ENCODE peak calls at places on chromosome 15, in nine cellular contexts. N is RWPE1, R is tibial artery, Q is GM10248, C is choroid plexus epithelial cell, M is kidney, A is endothelial cell, Z is progenitor cell of endocrine pancreas, P is osteocyte. I is an unnamed sample.

GRCh38 chr15:50493625-50494024 is 52.8 kb downstream of the USP50 start:
- DNase-seq in N (no peak), R (no peak), Q (no peak), C (no peak), M (no peak), A (no peak), Z (no peak), P (no peak), I (no peak)

GRCh38 chr15:88049509-88049908 is 207.0 kb downstream of the NTRK3 start:
- DNase-seq in N (no peak), R (no peak), Q (peak), C (no peak), M (no peak), A (no peak), Z (no peak), P (no peak), I (no peak)

GRCh38 chr15:60004019-60004845 is at the start of gene FOXB1:
- DNase-seq in N (no peak), R (no peak), Q (peak), C (no peak), M (no peak), A (peak), Z (peak), P (no peak), I (no peak)

GRCh38 chr15:60829416-60829815 is 350.5 kb upstream of the ICE2 start:
- DNase-seq in N (no peak), R (no peak), Q (no peak), C (no peak), M (no peak), A (no peak), Z (no peak), P (no peak), I (no peak)

GRCh38 chr15:91942676-91943417 is 89.3 kb downstream of the SLCO3A1 start:
- DNase-seq in N (peak), R (peak), Q (no peak), C (peak), M (peak), A (no peak), Z (no peak), P (no peak), I (peak)

GRCh38 chr15:92803852-92804609 is 96.1 kb upstream of the CHD2 start:
- DNase-seq in N (peak), R (peak), Q (peak), C (peak), M (peak), A (no peak), Z (no peak), P (no peak), I (peak)

GRCh38 chr15:98043160-98044059 is 82.9 kb downstream of the ARRDC4 start:
- DNase-seq in N (no peak), R (no peak), Q (no peak), C (no peak), M (no peak), A (no peak), Z (no peak), P (no peak), I (no peak)

GRCh38 chr15:85463976-85464375 is 83.6 kb downstream of the AKAP13 start:
- DNase-seq in N (no peak), R (no peak), Q (no peak), C (no peak), M (no peak), A (no peak), Z (no peak), P (no peak), I (no peak)

GRCh38 chr15:80199366-80199765 is 46.6 kb downstream of the FAH start:
- DNase-seq in N (no peak), R (no peak), Q (no peak), C (no peak), M (no peak), A (no peak), Z (no peak), P (no peak), I (no peak)

GRCh38 chr15:38660726-38661125 is 96.1 kb upstream of the RASGRP1 start:
- DNase-seq in N (no peak), R (no peak), Q (no peak), C (no peak), M (no peak), A (no peak), Z (no peak), P (no peak), I (no peak)

GRCh38 chr15:68618339-68619302 is 39.8 kb downstream of the CORO2B start:
- DNase-seq in N (peak), R (no peak), Q (no peak), C (peak), M (no peak), A (no peak), Z (no peak), P (no peak), I (no peak)

GRCh38 chr15:43071451-43071850 is 34.4 kb downstream of the UBR1 start:
- DNase-seq in N (no peak), R (no peak), Q (no peak), C (no peak), M (no peak), A (no peak), Z (no peak), P (no peak), I (no peak)

GRCh38 chr15:80595391-80595790 is 99.7 kb upstream of the ABHD17C start:
- DNase-seq in N (no peak), R (peak), Q (no peak), C (peak), M (peak), A (no peak), Z (no peak), P (no peak), I (no peak)

GRCh38 chr15:90592144-90592887 is 62.6 kb downstream of the CRTC3 start:
- DNase-seq in N (peak), R (no peak), Q (no peak), C (peak), M (no peak), A (no peak), Z (no peak), P (no peak), I (peak)

GRCh38 chr15:65132841-65133549 is 613 bp downstream of the PDCD7 start:
- DNase-seq in N (peak), R (no peak), Q (peak), C (peak), M (peak), A (peak), Z (peak), P (peak), I (peak)

GRCh38 chr15:58026552-58026951 is 39.0 kb downstream of the ALDH1A2 start:
- DNase-seq in N (no peak), R (no peak), Q (no peak), C (no peak), M (peak), A (no peak), Z (no peak), P (no peak), I (no peak)

GRCh38 chr15:67521770-67522568 is 1.0 kb downstream of the C15orf61 start:
- DNase-seq in N (no peak), R (no peak), Q (no peak), C (peak), M (no peak), A (no peak), Z (no peak), P (no peak), I (peak)

GRCh38 chr15:65954289-65954741 is 85.0 kb downstream of the RAB11A start:
- DNase-seq in N (peak), R (no peak), Q (no peak), C (no peak), M (no peak), A (no peak), Z (no peak), P (no peak), I (peak)

GRCh38 chr15:85100186-85100937 is 118.7 kb downstream of the PDE8A start:
- DNase-seq in N (no peak), R (no peak), Q (no peak), C (peak), M (no peak), A (no peak), Z (no peak), P (no peak), I (peak)

GRCh38 chr15:67157779-67158366 is 92.5 kb downstream of the SMAD3 start:
- DNase-seq in N (no peak), R (peak), Q (no peak), C (no peak), M (no peak), A (no peak), Z (no peak), P (no peak), I (no peak)

GRCh38 chr15:67857220-67857619 is 17.4 kb upstream of the RNU6-1 start:
- DNase-seq in N (no peak), R (no peak), Q (no peak), C (no peak), M (no peak), A (no peak), Z (no peak), P (no peak), I (no peak)

GRCh38 chr15:58839485-58839884 is 68.4 kb downstream of the MINDY2 start:
- DNase-seq in N (peak), R (no peak), Q (peak), C (peak), M (no peak), A (no peak), Z (no peak), P (no peak), I (peak)

GRCh38 chr15:37582852-37583251 is 351.6 kb upstream of the TMCO5A start:
- DNase-seq in N (no peak), R (no peak), Q (no peak), C (no peak), M (peak), A (no peak), Z (no peak), P (no peak), I (no peak)

GRCh38 chr15:41581110-41581509 is 22.1 kb downstream of the TYRO3 start:
- DNase-seq in N (no peak), R (no peak), Q (no peak), C (peak), M (no peak), A (no peak), Z (no peak), P (no peak), I (no peak)
- TF ChIP-seq CTCF in N (peak), R (no peak), Q (peak), C (peak), M (no peak), A (no peak), Z (peak), P (no peak), I (no peak)

GRCh38 chr15:41017051-41017735 is 63.9 kb downstream of the CHAC1 start:
- DNase-seq in N (no peak), R (no peak), Q (no peak), C (peak), M (no peak), A (no peak), Z (no peak), P (no peak), I (no peak)

GRCh38 chr15:41020829-41021228 is 67.6 kb downstream of the CHAC1 start:
- DNase-seq in N (no peak), R (no peak), Q (no peak), C (no peak), M (no peak), A (no peak), Z (no peak), P (no peak), I (no peak)

GRCh38 chr15:41019174-41019573 is 65.9 kb downstream of the CHAC1 start:
- DNase-seq in N (no peak), R (no peak), Q (no peak), C (no peak), M (no peak), A (no peak), Z (no peak), P (no peak), I (no peak)

GRCh38 chr15:41020311-41020710 is 67.0 kb downstream of the CHAC1 start:
- DNase-seq in N (no peak), R (no peak), Q (no peak), C (no peak), M (no peak), A (no peak), Z (no peak), P (no peak), I (no peak)

DNA sequence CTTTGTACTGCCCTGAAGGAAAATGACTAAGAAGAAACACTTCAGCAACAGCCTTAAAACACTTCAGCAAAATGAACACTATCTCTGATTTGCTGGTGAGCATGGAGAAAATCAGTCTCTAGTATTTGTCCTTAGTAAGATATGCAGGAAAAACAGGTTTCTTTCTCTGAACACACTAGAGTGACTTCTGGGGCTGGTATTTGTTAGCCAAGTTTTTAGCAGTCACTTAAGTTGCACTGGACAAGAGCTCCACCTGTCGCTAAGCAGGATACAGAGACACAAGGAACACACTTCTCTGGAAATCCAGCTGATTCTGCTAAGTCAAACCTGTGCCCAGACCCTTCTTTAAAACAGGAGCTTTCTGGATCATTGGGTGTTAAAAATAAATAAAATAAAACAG is 65.3 kb downstream of the CHAC1 start:
- DNase-seq in N (peak), R (no peak), Q (no peak), C (peak), M (no peak), A (peak), Z (no peak), P (no peak), I (peak)
- TF ChIP-seq CTCF in N (peak), R (peak), Q (peak), C (peak), M (peak), A (no peak), Z (peak), P (peak), I (peak)

DNA sequence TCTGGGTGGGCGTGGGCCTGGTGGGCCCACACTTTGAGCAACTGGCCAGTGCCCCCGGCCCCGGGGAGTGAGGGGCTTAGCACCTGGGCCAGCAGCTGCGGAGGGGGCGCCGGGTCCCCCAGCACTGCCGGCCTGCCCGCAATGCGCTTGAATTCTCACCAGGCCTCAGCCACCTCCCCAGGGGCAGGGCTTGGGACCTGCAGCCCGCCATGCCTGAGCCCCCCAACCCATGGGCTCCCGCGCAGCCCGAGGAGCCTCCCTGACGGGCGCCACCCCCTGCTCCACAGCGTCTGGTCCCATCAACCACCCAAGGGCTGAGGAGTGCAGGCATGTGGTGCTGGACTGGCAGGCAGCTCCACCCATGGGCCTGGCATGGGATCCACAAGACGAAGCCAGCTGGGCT is 484.3 kb downstream of the UNC13C start:
- DNase-seq in N (no peak), R (peak), Q (no peak), C (no peak), M (peak), A (no peak), Z (no peak), P (peak), I (no peak)
- TF ChIP-seq CTCF in N (no peak), R (no peak), Q (no peak), C (no peak), M (no peak), A (no peak), Z (no peak), P (no peak), I (no peak)

GRCh38 chr15:72766780-72767179 is 16.8 kb downstream of the ADPGK start:
- DNase-seq in N (no peak), R (no peak), Q (no peak), C (no peak), M (no peak), A (no peak), Z (no peak), P (no peak), I (no peak)

GRCh38 chr15:72766025-72766424 is 17.5 kb downstream of the ADPGK start:
- DNase-seq in N (no peak), R (no peak), Q (no peak), C (no peak), M (no peak), A (no peak), Z (no peak), P (no peak), I (no peak)

GRCh38 chr15:72771329-72771725 is 12.2 kb downstream of the ADPGK start:
- DNase-seq in N (no peak), R (no peak), Q (no peak), C (no peak), M (no peak), A (no peak), Z (no peak), P (no peak), I (no peak)

GRCh38 chr15:72774696-72775383 is 8.7 kb downstream of the ADPGK start:
- DNase-seq in N (no peak), R (no peak), Q (no peak), C (no peak), M (no peak), A (no peak), Z (no peak), P (no peak), I (no peak)

DNA sequence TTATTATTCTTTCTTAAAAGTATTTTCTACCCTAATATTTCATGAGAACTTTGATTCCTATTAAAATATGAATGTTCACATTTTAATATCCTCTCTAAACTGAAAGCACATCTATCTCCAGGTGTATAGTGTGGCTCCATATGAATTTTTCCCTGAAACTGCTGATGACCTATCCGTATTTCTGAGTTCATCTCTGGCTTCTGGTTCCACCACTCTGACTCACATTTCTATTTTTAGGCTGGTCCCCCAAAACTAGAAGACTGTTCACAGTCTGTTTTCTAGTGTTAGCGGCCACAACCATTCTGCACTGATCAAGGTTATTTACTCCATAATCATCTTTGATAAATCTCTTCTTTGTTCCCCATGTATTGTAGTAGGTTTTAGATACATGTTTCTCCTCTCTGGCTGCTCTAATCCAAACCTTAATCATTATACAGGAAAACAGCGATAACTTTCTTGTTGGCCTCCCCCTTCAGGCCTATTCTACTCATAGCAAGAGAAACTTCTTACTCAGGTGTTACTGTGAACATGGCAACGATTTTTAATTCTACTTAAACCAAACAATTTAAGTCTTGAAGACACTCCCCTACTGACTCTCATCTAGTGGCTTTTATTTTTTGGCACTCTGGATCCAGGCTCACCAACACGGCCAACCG is 12.8 kb downstream of the ADPGK start:
- DNase-seq in N (no peak), R (no peak), Q (no peak), C (peak), M (no peak), A (no peak), Z (no peak), P (no peak), I (no peak)
- TF ChIP-seq CTCF in N (no peak), R (no peak), Q (no peak), C (peak), M (no peak), A (peak), Z (peak), P (peak), I (no peak)

GRCh38 chr15:70566047-70566835 is 197.1 kb downstream of the UACA start:
- DNase-seq in N (no peak), R (peak), Q (no peak), C (peak), M (no peak), A (peak), Z (no peak), P (no peak), I (no peak)
- TF ChIP-seq CTCF in N (no peak), R (no peak), Q (no peak), C (peak), M (no peak), A (no peak), Z (no peak), P (no peak), I (no peak)

DNA sequence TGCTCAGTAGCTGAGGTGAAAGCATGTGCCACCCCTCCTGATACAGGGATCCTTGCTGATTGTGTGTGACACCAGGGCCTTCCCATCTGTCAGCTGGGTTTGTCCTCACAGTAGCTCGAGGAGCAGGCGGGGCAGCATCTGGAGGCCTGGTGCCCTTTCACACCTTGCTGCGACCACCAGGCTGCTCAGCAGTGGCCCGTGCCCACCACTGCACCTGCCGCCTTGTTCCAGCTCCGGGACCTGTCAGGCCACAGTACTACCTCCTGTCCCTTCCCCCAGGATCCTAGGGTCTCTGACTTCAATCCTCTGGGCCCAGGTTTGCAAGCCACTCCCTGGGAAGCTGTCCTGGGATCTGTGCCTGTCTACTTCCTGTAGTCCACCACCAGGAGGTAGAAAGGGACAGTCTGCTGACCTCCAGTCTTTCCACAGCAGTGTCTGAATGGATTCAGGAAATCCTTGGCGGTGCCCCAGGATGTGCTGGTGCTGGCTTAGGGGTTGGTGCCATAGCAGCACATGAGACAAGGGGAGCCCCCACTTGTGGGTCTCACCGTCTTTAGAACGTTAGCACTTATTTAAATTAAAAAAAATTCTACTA is 27.5 kb downstream of the APBA2 start:
- DNase-seq in N (no peak), R (peak), Q (no peak), C (peak), M (no peak), A (no peak), Z (no peak), P (no peak), I (no peak)
- TF ChIP-seq CTCF in N (no peak), R (no peak), Q (no peak), C (peak), M (no peak), A (no peak), Z (peak), P (peak), I (no peak)

GRCh38 chr15:29822100-29822684 is at the start of gene TJP1:
- DNase-seq in N (peak), R (peak), Q (no peak), C (peak), M (peak), A (peak), Z (peak), P (peak), I (peak)
- TF ChIP-seq CTCF in N (no peak), R (no peak), Q (no peak), C (no peak), M (no peak), A (no peak), Z (no peak), P (no peak), I (no peak)

GRCh38 chr15:99361541-99362185 is 110.4 kb downstream of the LRRC28 start:
- DNase-seq in N (peak), R (no peak), Q (no peak), C (peak), M (no peak), A (no peak), Z (no peak), P (no peak), I (peak)
- TF ChIP-seq CTCF in N (peak), R (peak), Q (no peak), C (peak), M (peak), A (peak), Z (peak), P (peak), I (peak)

DNA sequence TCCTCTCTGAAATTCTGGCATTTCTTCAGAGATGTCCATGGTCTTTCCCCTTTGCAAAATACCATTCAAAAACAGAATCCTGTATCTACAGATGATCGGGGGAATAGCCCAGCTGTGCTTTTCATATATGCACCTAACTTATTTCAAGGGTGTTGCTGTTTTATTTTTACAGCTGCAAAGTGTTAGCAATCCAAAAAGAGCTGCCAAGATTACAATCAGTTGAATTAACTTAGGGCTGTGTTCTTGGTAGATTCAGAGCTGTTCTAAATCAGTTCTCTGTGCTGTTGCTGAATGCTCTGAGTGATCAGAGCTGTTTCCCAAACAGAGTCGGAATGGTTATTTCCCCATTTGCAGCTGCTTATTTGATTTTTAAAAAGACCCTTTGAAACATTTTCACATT is 175.7 kb upstream of the SEMA6D start:
- DNase-seq in N (no peak), R (no peak), Q (no peak), C (no peak), M (no peak), A (no peak), Z (no peak), P (no peak), I (no peak)
- TF ChIP-seq CTCF in N (no peak), R (no peak), Q (no peak), C (no peak), M (no peak), A (no peak), Z (no peak), P (no peak), I (no peak)

I was measured in MCF 10A.